ENCODE peak calls at places on chromosomes 13 and 19, in five cellular contexts. J is upper lobe of left lung, Z is GM12878, E is K562, A is A549. R is an unnamed sample. For H3K4me1, the result is how much of the 10 kb centered on the place peaks cover.

GRCh38 chr19:15223649-15224371 is 8.4 kb downstream of the EPHX3 start:
- ATAC-seq in J (no peak), Z (no peak), E (no peak), A (peak), R (no peak)

GRCh38 chr13:110506859-110507566 is 54.5 kb downstream of the RAB20 start:
- ATAC-seq in J (peak), Z (no peak), E (peak), A (peak), R (peak)

GRCh38 chr19:15432018-15432494 is 13.3 kb upstream of the AKAP8L start:
- ATAC-seq in J (no peak), Z (peak), E (peak), A (no peak), R (no peak)

GRCh38 chr13:39016087-39016486 is 21.8 kb downstream of the PROSER1 start:
- ATAC-seq in J (no peak), Z (peak), E (no peak), A (no peak), R (no peak)

GRCh38 chr19:16985403-16985802 is 41.2 kb downstream of the CPAMD8 start:
- ATAC-seq in J (no peak), Z (no peak), E (no peak), A (no peak), R (no peak)

GRCh38 chr19:54792814-54793213 is 10.6 kb upstream of the KIR2DL4 start:
- ATAC-seq in J (no peak), Z (peak), E (no peak), A (no peak), R (no peak)

GRCh38 chr13:65914707-65915106 is 1315.4 kb downstream of the PCDH9 start:
- ATAC-seq in J (no peak), Z (no peak), E (no peak), A (no peak), R (no peak)

GRCh38 chr13:109816112-109816978 is 30.0 kb upstream of the IRS2 start:
- ATAC-seq in J (no peak), Z (no peak), E (no peak), A (no peak), R (no peak)

GRCh38 chr19:58181902-58182576 is 822 bp upstream of the ZNF274 start:
- ATAC-seq in J (no peak), Z (peak), E (peak), A (no peak), R (no peak)

GRCh38 chr19:12090807-12091206 is 26.3 kb downstream of the ZNF844 start:
- ATAC-seq in J (peak), Z (peak), E (peak), A (no peak), R (peak)

GRCh38 chr19:38617764-38618589 is at the start of gene MAP4K1:
- ATAC-seq in J (peak), Z (peak), E (peak), A (peak), R (peak)

GRCh38 chr13:109869312-109870237 is 83.2 kb upstream of the IRS2 start:
- ATAC-seq in J (peak), Z (peak), E (peak), A (peak), R (peak)

GRCh38 chr13:49308977-49309408 is 61.3 kb downstream of the CDADC1 start:
- ATAC-seq in J (no peak), Z (no peak), E (no peak), A (no peak), R (peak)

GRCh38 chr19:19663292-19664120 is at the start of gene ATP13A1:
- ATAC-seq in J (peak), Z (peak), E (peak), A (peak), R (peak)

GRCh38 chr19:10089801-10090375 is 3.8 kb downstream of the SHFL start:
- ATAC-seq in J (no peak), Z (no peak), E (no peak), A (no peak), R (no peak)

GRCh38 chr19:19847781-19848180 is 17.9 kb upstream of the ZNF253 start:
- ATAC-seq in J (no peak), Z (no peak), E (no peak), A (no peak), R (no peak)

GRCh38 chr13:48496796-48497195 is 36.1 kb downstream of the RCBTB2 start:
- ATAC-seq in J (no peak), Z (no peak), E (no peak), A (no peak), R (no peak)

GRCh38 chr13:87677334-87678234 is 6.4 kb downstream of the SLITRK5 start:
- ATAC-seq in J (peak), Z (no peak), E (no peak), A (peak), R (peak)

GRCh38 chr13:101611491-101612475 is 159.3 kb downstream of the ITGBL1 start:
- ATAC-seq in J (no peak), Z (no peak), E (no peak), A (no peak), R (no peak)

GRCh38 chr19:4889034-4889825 is 13.5 kb downstream of the ARRDC5 start:
- ATAC-seq in J (peak), Z (no peak), E (peak), A (no peak), R (no peak)

GRCh38 chr19:52296400-52296772 is 583 bp upstream of the ZNF480 start:
- ATAC-seq in J (no peak), Z (peak), E (peak), A (peak), R (no peak)

GRCh38 chr19:44755219-44755618 is 6.7 kb downstream of the BCL3 start:
- ATAC-seq in J (no peak), Z (no peak), E (no peak), A (no peak), R (no peak)

GRCh38 chr13:24032674-24033073 is 127.8 kb upstream of the SPATA13 start:
- ATAC-seq in J (no peak), Z (no peak), E (no peak), A (peak), R (no peak)

GRCh38 chr13:98525852-98526512 is 50.9 kb downstream of the STK24 start:
- ATAC-seq in J (no peak), Z (peak), E (no peak), A (no peak), R (no peak)

GRCh38 chr13:91166714-91167511 is 180.6 kb upstream of the MIR17HG start:
- ATAC-seq in J (no peak), Z (no peak), E (no peak), A (no peak), R (no peak)

DNA sequence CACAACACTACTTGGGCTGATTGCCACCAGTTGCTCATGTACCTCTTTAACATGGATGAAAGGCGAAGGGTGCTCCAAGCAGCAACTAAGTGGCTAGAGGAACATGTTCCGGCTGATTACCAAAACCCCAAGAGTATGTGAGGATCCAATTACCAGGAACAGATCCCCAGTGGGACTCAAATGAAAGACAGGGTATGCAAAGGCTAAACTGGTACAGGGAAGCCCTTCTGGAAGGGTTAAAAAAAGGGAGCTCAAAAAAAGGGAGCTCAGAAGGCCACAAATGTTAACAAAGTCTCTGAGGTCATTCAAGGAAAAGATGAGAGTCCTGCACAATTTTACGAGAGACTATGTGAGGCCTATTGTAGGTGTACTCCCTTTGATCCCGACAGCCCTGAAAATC is 604.7 kb downstream of the UQCRFS1 start:
- ATAC-seq in J (no peak), Z (no peak), E (no peak), A (no peak), R (no peak)
- H3K4me1 ChIP-seq in J (under half), Z (under half), E (under half), A (under half), R (under half)

GRCh38 chr19:3387645-3388589 is 21.5 kb downstream of the NFIC start:
- ATAC-seq in J (peak), Z (no peak), E (no peak), A (peak), R (peak)
- TF ChIP-seq EP300 in J (no peak), Z (no peak), E (no peak), A (no peak), R (no peak)

GRCh38 chr19:7263066-7263465 is 31.1 kb downstream of the INSR start:
- ATAC-seq in J (no peak), Z (no peak), E (no peak), A (no peak), R (no peak)
- H3K4me1 ChIP-seq in J (under half), Z (under half), E (under half), A (under half), R (under half)

GRCh38 chr19:34772697-34773554 is at the start of gene ZNF599:
- ATAC-seq in J (peak), Z (peak), E (peak), A (peak), R (peak)

GRCh38 chr19:34773555-34773864 is 495 bp upstream of the ZNF599 start:
- ATAC-seq in J (no peak), Z (no peak), E (no peak), A (no peak), R (no peak)

GRCh38 chr19:34766386-34766785 is 6.6 kb downstream of the ZNF599 start:
- ATAC-seq in J (no peak), Z (no peak), E (no peak), A (no peak), R (no peak)

GRCh38 chr19:34767967-34768366 is 5.0 kb downstream of the ZNF599 start:
- ATAC-seq in J (no peak), Z (no peak), E (no peak), A (no peak), R (no peak)
- TF ChIP-seq EP300 in J (no peak), Z (no peak), E (no peak), A (no peak), R (no peak)

DNA sequence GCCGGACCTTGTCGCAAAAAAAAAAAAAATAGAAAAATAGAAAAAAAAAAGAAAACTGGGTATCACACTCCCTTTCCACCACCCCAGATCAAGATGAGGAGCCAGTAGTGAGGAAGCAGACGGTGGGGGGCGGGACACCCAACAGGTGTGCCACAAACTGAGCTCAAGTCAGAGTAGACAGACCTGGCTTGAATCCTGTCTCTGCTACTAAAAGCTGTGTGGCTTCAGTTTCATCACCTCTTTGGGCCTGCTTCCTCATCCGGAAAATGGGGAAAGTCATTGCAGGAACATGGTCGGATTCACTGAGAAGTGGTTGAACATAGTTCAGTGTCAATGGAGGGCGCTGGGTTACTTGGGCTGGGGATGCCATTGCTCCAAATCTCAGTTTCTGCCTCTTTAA is 2.9 kb downstream of the HIF3A start:
- ATAC-seq in J (no peak), Z (no peak), E (no peak), A (no peak), R (no peak)
- H3K4me1 ChIP-seq in J (half or more), Z (under half), E (under half), A (under half), R (under half)

GRCh38 chr13:97222934-97223710 is 989 bp downstream of the MBNL2 start:
- ATAC-seq in J (no peak), Z (no peak), E (no peak), A (no peak), R (peak)
- TF ChIP-seq EP300 in J (no peak), Z (no peak), E (no peak), A (no peak), R (no peak)

DNA sequence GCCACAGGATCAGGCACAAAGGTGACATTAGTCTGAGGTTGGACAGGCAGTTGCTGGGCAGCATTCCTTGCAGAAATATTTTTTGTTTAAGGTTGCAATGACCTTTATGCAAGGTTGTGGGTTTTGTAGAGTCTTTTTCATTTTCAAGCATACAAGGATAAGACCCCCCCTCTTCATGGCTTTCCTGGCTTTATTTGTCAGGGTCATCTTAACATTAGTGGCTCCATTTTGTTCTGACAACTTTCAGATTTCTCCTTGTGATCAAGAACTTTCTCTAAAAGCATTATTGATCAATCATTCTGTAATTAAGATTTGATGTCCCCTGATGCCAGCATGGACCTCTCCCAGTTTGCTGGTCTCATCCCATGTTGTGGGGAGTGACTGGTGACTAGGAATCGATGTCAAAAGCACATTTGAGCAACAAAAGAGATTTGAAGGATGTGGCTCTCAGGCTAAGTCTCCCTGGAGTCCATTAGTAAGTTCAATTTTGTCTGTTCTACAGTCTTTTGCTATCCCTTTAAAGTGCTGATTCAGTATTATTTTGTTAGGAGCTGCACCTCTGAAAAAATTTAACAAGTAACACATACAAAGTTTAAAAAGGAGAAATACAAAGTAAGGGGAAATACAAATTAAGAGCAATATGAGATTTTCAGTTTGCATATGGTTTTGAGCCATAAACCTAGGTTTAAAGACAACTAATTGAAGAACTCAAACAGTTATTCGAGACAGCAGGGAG is 5.3 kb downstream of the CARD8 start:
- ATAC-seq in J (no peak), Z (no peak), E (no peak), A (no peak), R (no peak)
- H3K4me1 ChIP-seq in J (under half), Z (under half), E (under half), A (under half), R (under half)

GRCh38 chr19:980133-980998 is 3.8 kb upstream of the WDR18 start:
- ATAC-seq in J (peak), Z (no peak), E (peak), A (no peak), R (no peak)
- TF ChIP-seq EP300 in J (no peak), Z (no peak), E (peak), A (no peak), R (no peak)

GRCh38 chr13:45205124-45205523 is 4.3 kb upstream of the KCTD4 start:
- ATAC-seq in J (no peak), Z (peak), E (no peak), A (no peak), R (no peak)
- H3K4me1 ChIP-seq in J (under half), Z (under half), E (under half), A (under half), R (under half)

GRCh38 chr19:40344422-40344821 is 3.8 kb downstream of the C19orf47 start:
- ATAC-seq in J (no peak), Z (no peak), E (no peak), A (no peak), R (no peak)

GRCh38 chr19:40347476-40348124 is 597 bp downstream of the C19orf47 start:
- ATAC-seq in J (no peak), Z (peak), E (no peak), A (no peak), R (no peak)

GRCh38 chr19:40342644-40343311 is 5.4 kb downstream of the C19orf47 start:
- ATAC-seq in J (no peak), Z (no peak), E (peak), A (peak), R (no peak)

GRCh38 chr19:40348961-40349507 is 539 bp downstream of the PLD3 start:
- ATAC-seq in J (no peak), Z (no peak), E (no peak), A (peak), R (no peak)

GRCh38 chr19:40348125-40348913 is at the start of the genes C19orf47 and PLD3:
- ATAC-seq in J (peak), Z (peak), E (peak), A (peak), R (peak)
- TF ChIP-seq EP300 in J (no peak), Z (no peak), E (peak), A (no peak), R (no peak)